ENCODE peak calls at places on chromosomes 13 and 19, in nine cellular contexts. D is NB4, C is AG04449, B is left ventricle myocardium inferior, R is tibial nerve, X is upper lobe of left lung, T is kidney epithelial cell, O is testis, Q is lower lobe of right lung. K is an unnamed sample.

GRCh38 chr19:19064811-19065745 is 1.3 kb downstream of the SLC25A42 start:
- DNase-seq in B (no peak), X (peak), O (no peak), T (no peak), R (no peak), D (peak), Q (no peak), C (no peak), K (no peak)

GRCh38 chr19:44109458-44109857 is 3.7 kb upstream of the ZNF225 start:
- DNase-seq in X (no peak), D (no peak), B (no peak), T (no peak), Q (no peak), R (no peak), C (no peak), O (no peak), K (no peak)

GRCh38 chr13:97302611-97303010 is 80.5 kb downstream of the MBNL2 start:
- DNase-seq in X (no peak), B (no peak), D (no peak), R (no peak), C (no peak), Q (no peak), O (no peak), T (no peak), K (no peak)

GRCh38 chr19:13241321-13242104 is 91.3 kb downstream of the IER2 start:
- DNase-seq in X (no peak), Q (no peak), C (no peak), R (no peak), B (no peak), D (peak), T (no peak), O (no peak), K (no peak)

GRCh38 chr13:81058916-81059290 is 718.0 kb upstream of the SPRY2 start:
- DNase-seq in D (no peak), B (no peak), R (no peak), C (no peak), Q (no peak), O (no peak), X (no peak), T (no peak), K (no peak)

GRCh38 chr13:34412817-34413365 is 529.2 kb upstream of the NBEA start:
- DNase-seq in C (no peak), T (peak), B (no peak), R (no peak), X (no peak), O (no peak), Q (no peak), D (peak), K (no peak)

GRCh38 chr19:38277969-38278680 is 13.8 kb downstream of the SPINT2 start:
- DNase-seq in R (no peak), Q (peak), C (no peak), B (peak), D (no peak), O (peak), T (no peak), X (no peak), K (no peak)

GRCh38 chr13:26646603-26647002 is 89.1 kb downstream of the WASF3 start:
- DNase-seq in D (no peak), R (no peak), O (no peak), B (no peak), C (no peak), T (no peak), Q (no peak), X (no peak), K (no peak)

GRCh38 chr19:14775855-14776254 is 2.5 kb downstream of the ADGRE2 start:
- DNase-seq in D (peak), R (no peak), B (peak), X (peak), O (no peak), Q (peak), C (no peak), T (no peak), K (no peak)

GRCh38 chr13:28532226-28533048 is 37.5 kb upstream of the FLT1 start:
- DNase-seq in B (peak), X (peak), O (peak), R (no peak), D (no peak), T (no peak), C (no peak), Q (peak), K (no peak)

GRCh38 chr13:96091164-96091931 is 1.4 kb downstream of the HS6ST3 start:
- DNase-seq in C (no peak), R (no peak), Q (peak), O (peak), D (no peak), X (peak), T (no peak), B (peak), K (no peak)

GRCh38 chr19:33358408-33358807 is 15.1 kb upstream of the CEBPG start:
- DNase-seq in R (no peak), B (no peak), D (no peak), X (no peak), C (no peak), Q (no peak), O (no peak), T (no peak), K (no peak)

GRCh38 chr19:52473655-52474350 is 20.4 kb downstream of the ZNF578 start:
- DNase-seq in R (no peak), B (no peak), Q (no peak), D (peak), X (no peak), T (no peak), C (no peak), O (no peak), K (no peak)

GRCh38 chr13:77213644-77214043 is 113.2 kb downstream of the MYCBP2 start:
- DNase-seq in Q (no peak), C (no peak), X (no peak), B (no peak), O (no peak), D (no peak), T (no peak), R (no peak), K (no peak)

GRCh38 chr13:107864543-107865460 is 350.5 kb downstream of the LIG4 start:
- DNase-seq in R (no peak), D (peak), C (no peak), T (no peak), O (peak), B (no peak), Q (no peak), X (no peak), K (no peak)

GRCh38 chr19:45824041-45824471 is 8.9 kb upstream of the RSPH6A start:
- DNase-seq in D (no peak), X (peak), T (no peak), O (no peak), R (no peak), C (no peak), B (no peak), Q (no peak), K (no peak)

GRCh38 chr13:44333950-44334675 is 39.5 kb upstream of the SERP2 start:
- DNase-seq in Q (no peak), C (no peak), X (no peak), B (no peak), T (no peak), O (no peak), R (no peak), D (no peak), K (no peak)

GRCh38 chr13:98480915-98481510 is 95.9 kb downstream of the STK24 start:
- DNase-seq in Q (no peak), X (no peak), B (peak), T (no peak), D (no peak), C (no peak), R (no peak), O (no peak), K (no peak)

GRCh38 chr13:112812306-112813034 is 122.6 kb downstream of the ATP11A start:
- DNase-seq in R (no peak), C (no peak), X (no peak), B (no peak), T (no peak), O (peak), Q (no peak), D (no peak), K (no peak)

GRCh38 chr13:113538689-113539058 is 45.9 kb upstream of the TFDP1 start:
- DNase-seq in Q (peak), X (no peak), D (no peak), B (no peak), C (no peak), O (peak), R (no peak), T (no peak), K (no peak)

GRCh38 chr13:110089815-110090214 is 217.1 kb downstream of the COL4A1 start:
- DNase-seq in O (no peak), C (no peak), X (no peak), R (no peak), Q (no peak), T (no peak), B (no peak), D (no peak), K (no peak)

GRCh38 chr19:9149976-9150375 is 9.8 kb downstream of the ZNF317 start:
- DNase-seq in T (no peak), R (no peak), B (no peak), D (no peak), X (no peak), C (no peak), O (no peak), Q (no peak), K (no peak)

GRCh38 chr13:107650081-107650701 is 565.1 kb downstream of the LIG4 start:
- DNase-seq in C (no peak), Q (peak), B (peak), T (no peak), X (peak), D (peak), O (peak), R (peak), K (no peak)

GRCh38 chr13:113411216-113412023 is 41.9 kb downstream of the ADPRHL1 start:
- DNase-seq in C (peak), D (peak), T (peak), X (peak), R (no peak), B (peak), Q (peak), O (no peak), K (peak)

GRCh38 chr13:44299544-44299943 is 74.1 kb upstream of the SERP2 start:
- DNase-seq in R (no peak), X (no peak), Q (no peak), B (no peak), D (no peak), O (no peak), T (no peak), C (no peak), K (no peak)

GRCh38 chr19:6095760-6096159 is 14.5 kb downstream of the RFX2 start:
- DNase-seq in T (no peak), D (no peak), O (no peak), R (no peak), C (no peak), X (no peak), Q (no peak), B (no peak), K (no peak)

GRCh38 chr19:34577531-34578101 is 96.1 kb downstream of the WTIP start:
- DNase-seq in D (no peak), C (no peak), R (no peak), Q (no peak), O (no peak), T (no peak), B (no peak), X (no peak), K (no peak)
- TF ChIP-seq CTCF in D (no peak), C (no peak), R (no peak), Q (no peak), O (no peak), T (no peak), B (no peak), X (no peak), K (no peak)

GRCh38 chr19:50857366-50857765 is 2.7 kb downstream of the KLK3 start:
- DNase-seq in D (no peak), B (no peak), R (no peak), O (no peak), C (no peak), Q (no peak), X (no peak), T (no peak), K (no peak)
- H3K4me3 ChIP-seq in D (no peak), B (no peak), R (no peak), O (no peak), C (no peak), Q (no peak), X (no peak), T (no peak), K (no peak)

DNA sequence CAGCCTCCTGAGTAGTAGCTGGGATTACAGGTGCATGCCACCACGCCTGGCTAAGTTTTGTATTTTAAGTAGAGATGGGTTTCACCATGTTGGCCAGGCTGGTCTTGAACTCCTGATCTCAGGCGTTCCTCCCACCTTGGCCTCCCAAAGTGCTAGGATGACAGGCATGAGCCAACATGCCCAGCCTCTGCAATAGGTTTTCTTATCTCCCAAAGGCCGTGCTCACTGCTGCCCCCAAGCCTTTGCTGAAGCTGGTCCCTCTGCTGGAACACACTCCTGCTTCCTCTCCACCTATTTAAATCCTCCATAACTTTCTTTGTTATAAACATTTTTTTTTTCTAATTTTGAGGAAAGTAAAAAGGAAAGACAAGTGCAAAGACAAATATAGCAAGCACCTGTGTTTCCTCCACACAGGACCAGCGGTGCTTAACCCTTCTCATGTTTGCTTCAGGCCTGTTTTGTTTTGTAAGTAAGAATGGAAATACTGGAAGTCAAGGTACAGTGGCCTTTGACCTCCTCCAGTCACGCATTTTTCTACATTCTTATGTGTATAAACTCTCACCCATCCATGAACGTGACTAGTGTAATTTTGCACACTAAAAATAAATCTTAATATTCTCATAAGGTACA is 14.5 kb upstream of the TNFAIP8L1 start:
- DNase-seq in D (peak), X (no peak), C (no peak), O (no peak), B (no peak), Q (no peak), T (no peak), R (no peak), K (no peak)
- TF ChIP-seq CTCF in D (peak), X (no peak), C (peak), O (no peak), B (peak), Q (no peak), T (peak), R (no peak), K (peak)

GRCh38 chr19:50476943-50477264 is 256 bp upstream of the GARIN5A start:
- DNase-seq in C (no peak), Q (no peak), T (no peak), B (no peak), R (no peak), X (no peak), O (no peak), D (no peak), K (no peak)

GRCh38 chr19:50475101-50475568 is 1.2 kb upstream of the EMC10 start:
- DNase-seq in B (no peak), R (no peak), D (no peak), Q (no peak), C (no peak), T (no peak), O (no peak), X (no peak), K (no peak)

GRCh38 chr19:50476224-50476942 is at the start of the genes EMC10 and GARIN5A:
- DNase-seq in D (peak), R (peak), T (peak), C (peak), Q (peak), X (peak), O (peak), B (peak), K (peak)

GRCh38 chr19:50477751-50478515 is 1.3 kb upstream of the GARIN5A start:
- DNase-seq in R (no peak), D (no peak), Q (no peak), O (no peak), T (no peak), B (no peak), C (no peak), X (no peak), K (no peak)

DNA sequence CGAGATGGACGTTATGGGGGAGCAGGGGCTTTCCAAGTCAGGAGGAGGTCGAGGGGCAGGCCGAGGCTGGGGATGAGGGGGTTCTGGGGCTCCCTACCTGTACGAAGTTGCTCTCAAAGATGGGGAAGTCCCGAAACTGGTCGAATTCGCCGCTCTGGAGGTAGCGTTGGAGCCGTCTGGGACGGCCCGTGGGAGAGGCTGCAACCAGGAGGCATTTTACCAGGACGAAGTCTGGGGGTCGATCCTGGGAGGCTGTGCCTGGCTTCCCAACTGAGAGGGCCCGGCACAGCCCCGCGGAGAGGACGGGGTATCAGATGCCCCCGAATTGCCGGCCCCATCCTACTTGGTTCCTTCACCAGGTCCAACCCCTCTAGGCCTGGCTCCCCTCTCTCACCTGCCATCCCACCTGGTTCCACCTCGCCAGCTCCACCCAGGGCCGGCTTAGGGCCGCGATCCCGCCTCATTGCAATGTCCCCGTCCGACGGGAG is 527 bp upstream of the EMC10 start:
- DNase-seq in C (no peak), O (no peak), T (no peak), Q (peak), D (no peak), B (no peak), X (no peak), R (no peak), K (no peak)
- H3K4me3 ChIP-seq in C (peak), O (peak), T (peak), Q (peak), D (no peak), B (peak), X (peak), R (peak), K (no peak)

DNA sequence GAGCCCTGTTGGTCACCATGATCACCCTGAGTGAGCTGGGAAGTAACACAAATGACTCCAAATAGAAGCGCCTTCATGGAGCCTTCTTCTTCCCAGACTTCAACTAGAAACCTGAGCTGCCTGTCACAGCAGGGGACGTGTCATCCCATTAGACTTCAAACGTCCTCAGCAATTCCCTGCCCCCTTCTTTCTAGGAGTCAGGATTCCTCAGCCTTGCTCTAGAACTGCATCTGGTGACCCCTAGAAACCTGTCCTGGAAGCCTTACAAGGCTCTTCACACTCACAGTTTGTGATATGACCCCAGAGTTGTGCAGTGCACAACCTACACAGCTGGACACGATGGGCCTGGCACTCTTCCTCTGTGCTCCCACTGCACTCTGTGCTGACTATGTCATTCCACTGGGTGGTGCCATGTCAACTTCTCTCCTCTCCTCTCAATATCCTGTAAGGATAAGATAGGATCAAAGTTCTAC is 23.6 kb upstream of the TTYH1 start:
- DNase-seq in Q (no peak), R (no peak), D (no peak), O (peak), B (no peak), X (no peak), C (no peak), T (no peak), K (no peak)
- TF ChIP-seq CTCF in Q (no peak), R (no peak), D (peak), O (no peak), B (no peak), X (no peak), C (no peak), T (no peak), K (no peak)

GRCh38 chr13:32253911-32254399 is 61.2 kb downstream of the ZAR1L start:
- DNase-seq in D (no peak), O (no peak), B (no peak), Q (no peak), R (no peak), X (no peak), C (no peak), T (no peak), K (no peak)

GRCh38 chr13:32255744-32256120 is 59.4 kb downstream of the ZAR1L start:
- DNase-seq in O (no peak), B (no peak), Q (no peak), X (no peak), C (no peak), D (no peak), T (no peak), R (no peak), K (no peak)

GRCh38 chr13:32256243-32256642 is 58.9 kb downstream of the ZAR1L start:
- DNase-seq in R (no peak), D (no peak), O (no peak), X (no peak), C (no peak), B (no peak), T (no peak), Q (no peak), K (no peak)

GRCh38 chr13:32254416-32254815 is 60.7 kb downstream of the ZAR1L start:
- DNase-seq in X (no peak), T (no peak), Q (no peak), O (no peak), R (no peak), C (no peak), D (no peak), B (no peak), K (no peak)

DNA sequence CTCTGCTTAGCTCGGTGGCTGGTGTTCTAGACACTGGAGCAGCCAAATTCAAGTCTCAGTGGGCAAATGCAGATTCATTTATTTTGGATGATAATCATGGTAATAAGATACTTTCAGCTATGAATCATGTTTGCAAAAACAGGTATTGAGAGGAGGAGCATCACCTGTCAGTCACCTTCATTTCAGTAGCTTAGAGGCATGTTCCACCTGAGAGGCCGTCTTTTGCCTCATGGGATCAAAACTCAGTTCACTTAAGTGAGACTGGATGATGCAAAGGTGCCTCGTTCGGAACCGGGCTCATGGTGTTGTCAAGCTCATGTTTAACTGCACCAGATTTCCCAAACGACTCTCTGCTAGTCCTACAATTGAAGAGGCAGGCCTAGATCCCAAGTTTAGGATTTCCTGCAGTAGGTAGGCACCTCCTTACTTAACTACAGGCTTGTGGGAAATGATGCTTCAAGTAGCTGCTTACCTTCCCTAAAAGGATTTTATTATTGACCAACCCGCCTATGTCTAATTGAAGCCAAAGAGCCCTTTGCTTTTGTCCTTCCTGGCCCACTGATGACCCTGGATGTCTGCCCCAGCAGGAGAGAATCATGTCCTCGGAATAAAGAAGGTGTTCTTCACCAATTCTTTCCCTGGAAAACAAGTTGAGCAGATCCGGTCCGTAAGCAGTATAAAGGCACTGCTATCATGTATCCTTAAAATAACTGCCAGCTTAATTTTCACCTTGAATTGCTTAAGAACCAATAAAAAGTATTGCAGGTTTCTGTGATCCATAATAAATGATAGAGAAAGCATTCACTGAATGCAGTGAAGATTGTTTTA is 60.0 kb downstream of the ZAR1L start:
- DNase-seq in O (no peak), T (no peak), D (no peak), R (no peak), C (no peak), X (no peak), Q (no peak), B (no peak), K (no peak)
- H3K4me3 ChIP-seq in O (peak), T (no peak), D (no peak), R (peak), C (no peak), X (peak), Q (peak), B (peak), K (no peak)

K was measured in AG09309.